ENCODE peak calls at places on chromosomes 6 and 20, in nine cellular contexts. One of them, this sample, is unnamed.

GRCh38 chr6:134830945-134831344 is 119.0 kb downstream of the ALDH8A1 start:
- DNase-seq in left ventricle myocardium inferior: no peak
- DNase-seq in psoas muscle: no peak
- DNase-seq in HepG2: peak; percentile 13
- DNase-seq in Karpas-422: no peak
- DNase-seq in T-helper 17 cell: no peak
- DNase-seq in colonic mucosa: no peak
- DNase-seq in aorta: no peak
- DNase-seq in Panc1: no peak
- DNase-seq in this sample: no peak

GRCh38 chr20:5191829-5192569 is 65.2 kb downstream of the CDS2 start:
- DNase-seq in left ventricle myocardium inferior: no peak
- DNase-seq in colonic mucosa: peak; percentile 43
- DNase-seq in Panc1: peak; percentile 57
- DNase-seq in aorta: no peak
- DNase-seq in psoas muscle: no peak
- DNase-seq in HepG2: peak; percentile 90
- DNase-seq in T-helper 17 cell: no peak
- DNase-seq in Karpas-422: peak; percentile 89
- DNase-seq in this sample: peak; percentile 73

GRCh38 chr6:137155830-137156229 is 17.6 kb downstream of the IL22RA2 start:
- DNase-seq in colonic mucosa: no peak
- DNase-seq in HepG2: no peak
- DNase-seq in left ventricle myocardium inferior: no peak
- DNase-seq in Karpas-422: no peak
- DNase-seq in T-helper 17 cell: no peak
- DNase-seq in psoas muscle: no peak
- DNase-seq in Panc1: no peak
- DNase-seq in aorta: no peak
- DNase-seq in this sample: no peak

GRCh38 chr6:131083687-131084086 is 20.6 kb upstream of the EPB41L2 start:
- DNase-seq in HepG2: no peak
- DNase-seq in Panc1: no peak
- DNase-seq in Karpas-422: no peak
- DNase-seq in psoas muscle: no peak
- DNase-seq in left ventricle myocardium inferior: no peak
- DNase-seq in T-helper 17 cell: no peak
- DNase-seq in colonic mucosa: no peak
- DNase-seq in aorta: no peak
- DNase-seq in this sample: no peak

GRCh38 chr6:165186441-165187205 is 122.8 kb downstream of the C6orf118 start:
- DNase-seq in Panc1: no peak
- DNase-seq in aorta: no peak
- DNase-seq in left ventricle myocardium inferior: no peak
- DNase-seq in HepG2: no peak
- DNase-seq in psoas muscle: no peak
- DNase-seq in Karpas-422: no peak
- DNase-seq in colonic mucosa: no peak
- DNase-seq in T-helper 17 cell: no peak
- DNase-seq in this sample: no peak

GRCh38 chr20:54137115-54137514 is 36.7 kb downstream of the CYP24A1 start:
- DNase-seq in HepG2: no peak
- DNase-seq in T-helper 17 cell: no peak
- DNase-seq in aorta: no peak
- DNase-seq in colonic mucosa: no peak
- DNase-seq in Karpas-422: no peak
- DNase-seq in Panc1: no peak
- DNase-seq in left ventricle myocardium inferior: no peak
- DNase-seq in psoas muscle: no peak
- DNase-seq in this sample: no peak

GRCh38 chr6:13538084-13538483 is 36.3 kb upstream of the SIRT5 start:
- DNase-seq in left ventricle myocardium inferior: no peak
- DNase-seq in aorta: no peak
- DNase-seq in psoas muscle: no peak
- DNase-seq in HepG2: peak; percentile 55
- DNase-seq in Panc1: no peak
- DNase-seq in colonic mucosa: no peak
- DNase-seq in Karpas-422: peak; percentile 82
- DNase-seq in T-helper 17 cell: no peak
- DNase-seq in this sample: peak; percentile 59

GRCh38 chr20:33373735-33374605 is 27.3 kb downstream of the CDK5RAP1 start:
- DNase-seq in HepG2: peak; percentile 99
- DNase-seq in aorta: no peak
- DNase-seq in T-helper 17 cell: no peak
- DNase-seq in Panc1: peak; percentile 97
- DNase-seq in psoas muscle: no peak
- DNase-seq in colonic mucosa: no peak
- DNase-seq in left ventricle myocardium inferior: no peak
- DNase-seq in Karpas-422: no peak
- DNase-seq in this sample: peak; percentile 71

GRCh38 chr20:31605902-31606677 is 1.0 kb downstream of the ID1 start:
- DNase-seq in HepG2: peak; percentile 47
- DNase-seq in colonic mucosa: peak; percentile 54
- DNase-seq in aorta: peak; percentile 79
- DNase-seq in Karpas-422: no peak
- DNase-seq in Panc1: no peak
- DNase-seq in psoas muscle: peak; percentile 37
- DNase-seq in T-helper 17 cell: no peak
- DNase-seq in left ventricle myocardium inferior: no peak
- DNase-seq in this sample: peak; percentile 59

GRCh38 chr6:90472716-90473115 is 114.2 kb downstream of the MAP3K7 start:
- DNase-seq in aorta: no peak
- DNase-seq in T-helper 17 cell: no peak
- DNase-seq in Panc1: no peak
- DNase-seq in HepG2: no peak
- DNase-seq in left ventricle myocardium inferior: no peak
- DNase-seq in colonic mucosa: no peak
- DNase-seq in Karpas-422: no peak
- DNase-seq in psoas muscle: no peak
- DNase-seq in this sample: no peak

GRCh38 chr6:84582997-84583396 is 181.4 kb downstream of the TBX18 start:
- DNase-seq in left ventricle myocardium inferior: no peak
- DNase-seq in colonic mucosa: no peak
- DNase-seq in Panc1: no peak
- DNase-seq in Karpas-422: no peak
- DNase-seq in HepG2: no peak
- DNase-seq in aorta: no peak
- DNase-seq in psoas muscle: no peak
- DNase-seq in T-helper 17 cell: no peak
- DNase-seq in this sample: no peak

GRCh38 chr20:63483834-63484233 is 11.4 kb upstream of the KCNQ2 start:
- DNase-seq in psoas muscle: no peak
- DNase-seq in aorta: no peak
- DNase-seq in colonic mucosa: no peak
- DNase-seq in T-helper 17 cell: no peak
- DNase-seq in Karpas-422: no peak
- DNase-seq in left ventricle myocardium inferior: no peak
- DNase-seq in Panc1: no peak
- DNase-seq in HepG2: no peak
- DNase-seq in this sample: no peak

GRCh38 chr6:129675669-129676472 is 34.1 kb downstream of the ARHGAP18 start:
- DNase-seq in T-helper 17 cell: no peak
- DNase-seq in psoas muscle: no peak
- DNase-seq in Panc1: no peak
- DNase-seq in Karpas-422: no peak
- DNase-seq in colonic mucosa: no peak
- DNase-seq in HepG2: no peak
- DNase-seq in aorta: no peak
- DNase-seq in left ventricle myocardium inferior: no peak
- DNase-seq in this sample: no peak

GRCh38 chr20:3045042-3045815 is 623 bp upstream of the MRPS26 start:
- DNase-seq in HepG2: no peak
- DNase-seq in Karpas-422: peak; percentile 90
- DNase-seq in aorta: peak; percentile 93
- DNase-seq in T-helper 17 cell: peak; percentile 27
- DNase-seq in psoas muscle: peak; percentile 87
- DNase-seq in Panc1: no peak
- DNase-seq in colonic mucosa: peak; percentile 89
- DNase-seq in left ventricle myocardium inferior: peak; percentile 81
- DNase-seq in this sample: peak; percentile 78

DNA sequence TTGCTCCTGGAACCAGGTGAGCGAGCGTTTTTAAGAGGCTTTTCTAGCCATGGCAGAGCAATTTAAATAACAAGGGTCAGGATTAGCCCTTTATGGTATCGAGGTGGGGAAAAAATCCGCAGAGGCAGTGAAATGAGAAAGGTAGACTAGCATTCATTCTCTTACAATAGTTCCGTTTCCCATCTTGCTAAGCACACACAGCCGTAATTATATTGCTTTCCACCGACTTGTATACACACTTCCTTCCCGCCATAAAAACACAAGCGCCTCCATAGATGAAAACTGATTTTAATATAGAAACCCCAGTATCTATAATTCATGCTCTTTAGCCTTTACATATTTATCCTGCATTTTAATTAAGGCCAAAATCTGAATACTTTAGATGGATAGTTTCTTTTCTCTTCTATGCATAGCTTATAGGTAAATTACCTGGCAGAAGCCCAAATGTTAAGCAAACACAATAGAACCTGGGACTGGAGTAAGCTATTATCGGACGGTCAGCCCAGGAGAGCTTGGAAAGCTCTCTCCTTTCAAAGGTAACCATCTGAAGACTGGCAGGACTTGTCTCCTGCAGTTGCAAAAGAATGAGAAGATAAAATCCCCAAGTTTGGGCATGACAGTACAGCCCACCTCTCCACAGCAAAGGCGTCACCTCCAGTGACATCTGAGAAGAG is 90.9 kb upstream of the MC3R start:
- DNase-seq in aorta: no peak
- DNase-seq in colonic mucosa: no peak
- DNase-seq in psoas muscle: no peak
- DNase-seq in HepG2: no peak
- DNase-seq in T-helper 17 cell: no peak
- DNase-seq in Panc1: no peak
- DNase-seq in left ventricle myocardium inferior: no peak
- DNase-seq in Karpas-422: no peak
- DNase-seq in this sample: no peak
- H3K9me3 ChIP-seq in aorta: peaks cover 2% of the 10 kb centered on the region
- H3K9me3 ChIP-seq in colonic mucosa: no peaks in the 10 kb centered on the region
- H3K9me3 ChIP-seq in psoas muscle: no peaks in the 10 kb centered on the region
- H3K9me3 ChIP-seq in HepG2: peaks cover 17% of the 10 kb centered on the region
- H3K9me3 ChIP-seq in T-helper 17 cell: no peaks in the 10 kb centered on the region
- H3K9me3 ChIP-seq in Panc1: no peaks in the 10 kb centered on the region
- H3K9me3 ChIP-seq in left ventricle myocardium inferior: no peaks in the 10 kb centered on the region
- H3K9me3 ChIP-seq in Karpas-422: no peaks in the 10 kb centered on the region
- H3K9me3 ChIP-seq in this sample: no peaks in the 10 kb centered on the region

DNA sequence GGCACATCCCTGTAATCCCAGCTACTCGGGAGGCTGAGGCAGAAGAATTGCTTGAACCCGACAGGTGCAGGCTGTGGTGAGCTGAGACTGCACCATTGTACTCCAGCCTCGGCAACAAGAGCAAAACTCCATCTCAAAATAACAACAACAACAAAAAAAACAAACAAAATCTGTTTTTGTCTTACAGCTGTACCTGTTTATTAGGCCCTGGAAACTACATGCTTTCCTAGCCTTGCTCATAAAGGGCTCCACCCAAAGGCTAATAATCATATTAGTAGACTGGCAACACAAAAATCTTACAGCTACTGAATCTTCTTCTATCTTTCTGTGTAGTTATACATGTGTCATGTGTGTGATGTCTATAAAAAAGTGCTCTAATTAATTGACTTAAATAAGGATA is 503.9 kb upstream of the EYS start:
- DNase-seq in Panc1: no peak
- DNase-seq in Karpas-422: peak; percentile 51
- DNase-seq in psoas muscle: no peak
- DNase-seq in T-helper 17 cell: no peak
- DNase-seq in colonic mucosa: no peak
- DNase-seq in aorta: no peak
- DNase-seq in left ventricle myocardium inferior: no peak
- DNase-seq in HepG2: no peak
- DNase-seq in this sample: no peak
- H3K9me3 ChIP-seq in Panc1: peaks cover 3% of the 10 kb centered on the region
- H3K9me3 ChIP-seq in Karpas-422: peaks cover 13% of the 10 kb centered on the region
- H3K9me3 ChIP-seq in psoas muscle: peaks cover 6% of the 10 kb centered on the region
- H3K9me3 ChIP-seq in T-helper 17 cell: no peaks in the 10 kb centered on the region
- H3K9me3 ChIP-seq in colonic mucosa: no peaks in the 10 kb centered on the region
- H3K9me3 ChIP-seq in aorta: peaks cover 4% of the 10 kb centered on the region
- H3K9me3 ChIP-seq in left ventricle myocardium inferior: peaks cover 37% of the 10 kb centered on the region
- H3K9me3 ChIP-seq in HepG2: peaks cover 80% of the 10 kb centered on the region
- H3K9me3 ChIP-seq in this sample: peaks cover 12% of the 10 kb centered on the region

GRCh38 chr6:142531727-142532126 is 229.9 kb downstream of the ADGRG6 start:
- DNase-seq in aorta: no peak
- DNase-seq in psoas muscle: no peak
- DNase-seq in Karpas-422: no peak
- DNase-seq in T-helper 17 cell: no peak
- DNase-seq in HepG2: no peak
- DNase-seq in left ventricle myocardium inferior: no peak
- DNase-seq in colonic mucosa: no peak
- DNase-seq in Panc1: no peak
- DNase-seq in this sample: no peak

GRCh38 chr6:142530566-142530965 is 228.8 kb downstream of the ADGRG6 start:
- DNase-seq in Panc1: no peak
- DNase-seq in colonic mucosa: no peak
- DNase-seq in aorta: no peak
- DNase-seq in psoas muscle: no peak
- DNase-seq in Karpas-422: no peak
- DNase-seq in left ventricle myocardium inferior: no peak
- DNase-seq in T-helper 17 cell: no peak
- DNase-seq in HepG2: no peak
- DNase-seq in this sample: no peak

GRCh38 chr6:142537612-142538478 is 236.0 kb downstream of the ADGRG6 start:
- DNase-seq in aorta: no peak
- DNase-seq in T-helper 17 cell: peak; percentile 12
- DNase-seq in colonic mucosa: no peak
- DNase-seq in psoas muscle: no peak
- DNase-seq in HepG2: peak; percentile 45
- DNase-seq in Karpas-422: peak; percentile 89
- DNase-seq in Panc1: no peak
- DNase-seq in left ventricle myocardium inferior: no peak
- DNase-seq in this sample: no peak

DNA sequence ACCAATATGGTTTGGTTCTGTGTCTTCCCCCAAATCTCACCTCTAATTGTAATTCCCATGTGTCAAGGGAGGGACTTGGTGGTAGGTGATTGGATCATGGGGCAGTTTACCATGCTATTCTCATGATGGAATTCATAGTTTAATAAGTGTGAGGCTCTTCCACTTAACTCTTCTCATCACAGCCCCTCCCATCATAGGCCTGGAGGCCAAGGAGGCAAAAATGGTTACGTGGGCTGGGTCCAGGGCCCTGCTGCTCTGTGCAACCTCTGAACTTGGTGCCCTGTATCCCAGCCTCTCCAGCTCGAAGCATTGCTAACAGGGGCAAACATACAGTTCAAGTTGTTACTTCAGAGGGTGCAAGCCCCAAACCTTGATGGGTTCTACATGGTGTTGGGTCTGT is 232.7 kb downstream of the ADGRG6 start:
- DNase-seq in colonic mucosa: no peak
- DNase-seq in aorta: no peak
- DNase-seq in T-helper 17 cell: no peak
- DNase-seq in left ventricle myocardium inferior: no peak
- DNase-seq in psoas muscle: no peak
- DNase-seq in Karpas-422: no peak
- DNase-seq in Panc1: no peak
- DNase-seq in HepG2: no peak
- DNase-seq in this sample: no peak
- H3K9me3 ChIP-seq in colonic mucosa: no peaks in the 10 kb centered on the region
- H3K9me3 ChIP-seq in aorta: peaks cover 1% of the 10 kb centered on the region
- H3K9me3 ChIP-seq in T-helper 17 cell: no peaks in the 10 kb centered on the region
- H3K9me3 ChIP-seq in left ventricle myocardium inferior: peaks cover 26% of the 10 kb centered on the region
- H3K9me3 ChIP-seq in psoas muscle: no peaks in the 10 kb centered on the region
- H3K9me3 ChIP-seq in Karpas-422: peaks cover 5% of the 10 kb centered on the region
- H3K9me3 ChIP-seq in Panc1: no peaks in the 10 kb centered on the region
- H3K9me3 ChIP-seq in HepG2: peaks cover 23% of the 10 kb centered on the region
- H3K9me3 ChIP-seq in this sample: peaks cover 2% of the 10 kb centered on the region

GRCh38 chr6:53397283-53397682 is 48.5 kb upstream of the ELOVL5 start:
- DNase-seq in Panc1: no peak
- DNase-seq in Karpas-422: no peak
- DNase-seq in psoas muscle: no peak
- DNase-seq in HepG2: no peak
- DNase-seq in T-helper 17 cell: no peak
- DNase-seq in aorta: no peak
- DNase-seq in left ventricle myocardium inferior: no peak
- DNase-seq in colonic mucosa: no peak
- DNase-seq in this sample: no peak
- H3K9me3 ChIP-seq in Panc1: no peaks in the 10 kb centered on the region
- H3K9me3 ChIP-seq in Karpas-422: no peaks in the 10 kb centered on the region
- H3K9me3 ChIP-seq in psoas muscle: no peaks in the 10 kb centered on the region
- H3K9me3 ChIP-seq in HepG2: no peaks in the 10 kb centered on the region
- H3K9me3 ChIP-seq in T-helper 17 cell: no peaks in the 10 kb centered on the region
- H3K9me3 ChIP-seq in aorta: no peaks in the 10 kb centered on the region
- H3K9me3 ChIP-seq in left ventricle myocardium inferior: no peaks in the 10 kb centered on the region
- H3K9me3 ChIP-seq in colonic mucosa: no peaks in the 10 kb centered on the region
- H3K9me3 ChIP-seq in this sample: no peaks in the 10 kb centered on the region

This sample was measured in hepatocyte.